ENCODE peak calls at places on chromosomes 16 and 17, in ten cellular contexts. V is GM03348; F is non-pigmented ciliary epithelial cell; S is A549; I is RWPE1; M is naive thymus-derived CD8-positive, alpha-beta T cell; G is tibial nerve; X is HT1080; O is HFFc6; C is body of pancreas. N is an unnamed sample.

GRCh38 chr16:84983308-84983707 is 28.0 kb downstream of the ZDHHC7 start:
- DNase-seq in V (no peak), F (no peak), S (no peak), I (no peak), M (no peak), G (no peak), X (no peak), O (no peak), C (no peak), N (no peak)

GRCh38 chr17:50532452-50533024 is at the start of gene EPN3:
- DNase-seq in V (no peak), F (no peak), S (no peak), I (peak; percentile 83), M (no peak), G (no peak), X (no peak), O (no peak), C (peak; percentile 83), N (no peak)

GRCh38 chr17:4165301-4166010 is 22.5 kb downstream of the CYB5D2 start:
- DNase-seq in V (no peak), F (no peak), S (no peak), I (peak; percentile 52), M (no peak), G (no peak), X (no peak), O (no peak), C (no peak), N (no peak)

GRCh38 chr16:66740010-66740409 is 11.4 kb downstream of the DYNC1LI2 start:
- DNase-seq in V (peak; percentile 68), F (no peak), S (peak; percentile 80), I (peak; percentile 49), M (peak; percentile 25), G (no peak), X (peak; percentile 40), O (peak; percentile 30), C (peak; percentile 47), N (no peak)

GRCh38 chr17:62780951-62781350 is 27.2 kb downstream of the MARCHF10 start:
- DNase-seq in V (no peak), F (no peak), S (no peak), I (no peak), M (no peak), G (no peak), X (no peak), O (peak; percentile 13), C (no peak), N (no peak)

GRCh38 chr16:89536886-89537548 is 23.5 kb upstream of the RPL13 start:
- DNase-seq in V (no peak), F (no peak), S (no peak), I (no peak), M (no peak), G (no peak), X (no peak), O (no peak), C (no peak), N (no peak)

GRCh38 chr17:7873051-7873450 is 15.2 kb downstream of the CYB5D1 start:
- DNase-seq in V (no peak), F (no peak), S (no peak), I (no peak), M (no peak), G (no peak), X (no peak), O (no peak), C (no peak), N (no peak)

GRCh38 chr17:29590261-29590978 is 972 bp upstream of the GIT1 start:
- DNase-seq in V (peak; percentile 67), F (no peak), S (peak; percentile 56), I (peak; percentile 56), M (no peak), G (no peak), X (peak; percentile 66), O (peak; percentile 47), C (no peak), N (no peak)

GRCh38 chr17:78763561-78763960 is 18.5 kb downstream of the CYTH1 start:
- DNase-seq in V (peak; percentile 21), F (no peak), S (no peak), I (no peak), M (no peak), G (no peak), X (no peak), O (no peak), C (no peak), N (no peak)

GRCh38 chr16:2953706-2954105 is 10.4 kb upstream of the KREMEN2 start:
- DNase-seq in V (no peak), F (no peak), S (no peak), I (no peak), M (no peak), G (no peak), X (no peak), O (no peak), C (no peak), N (no peak)

GRCh38 chr16:78102865-78103264 is 3.4 kb downstream of the WWOX start:
- DNase-seq in V (no peak), F (no peak), S (no peak), I (no peak), M (no peak), G (no peak), X (no peak), O (no peak), C (no peak), N (no peak)

GRCh38 chr16:84905965-84906460 is 86.2 kb downstream of the CRISPLD2 start:
- DNase-seq in V (no peak), F (no peak), S (no peak), I (no peak), M (no peak), G (no peak), X (no peak), O (no peak), C (no peak), N (no peak)

GRCh38 chr16:87789437-87790277 is 23.9 kb upstream of the KLHDC4 start:
- DNase-seq in V (peak; percentile 55), F (no peak), S (peak; percentile 98), I (peak; percentile 94), M (no peak), G (no peak), X (peak; percentile 55), O (peak; percentile 86), C (no peak), N (no peak)

GRCh38 chr16:4801051-4801961 is 1.1 kb downstream of the ROGDI start:
- DNase-seq in V (no peak), F (no peak), S (no peak), I (no peak), M (no peak), G (no peak), X (no peak), O (no peak), C (no peak), N (no peak)

GRCh38 chr16:1651055-1651454 is 27.0 kb upstream of the JPT2 start:
- DNase-seq in V (no peak), F (no peak), S (no peak), I (no peak), M (no peak), G (no peak), X (no peak), O (peak; percentile 3), C (no peak), N (no peak)

GRCh38 chr17:76048025-76048605 is 21.0 kb upstream of the EVPL start:
- DNase-seq in V (no peak), F (no peak), S (no peak), I (no peak), M (no peak), G (no peak), X (no peak), O (no peak), C (no peak), N (no peak)

GRCh38 chr16:85253127-85253941 is 141.1 kb upstream of the CIBAR2 start:
- DNase-seq in V (peak; percentile 87), F (no peak), S (peak; percentile 85), I (peak; percentile 47), M (peak; percentile 65), G (no peak), X (no peak), O (no peak), C (peak; percentile 70), N (peak; percentile 75)

GRCh38 chr17:42843358-42843934 is 934 bp upstream of the AOC2 start:
- DNase-seq in V (peak; percentile 86), F (no peak), S (peak; percentile 91), I (peak; percentile 78), M (peak; percentile 10), G (no peak), X (peak; percentile 44), O (peak; percentile 64), C (peak; percentile 47), N (peak; percentile 72)

GRCh38 chr17:51322390-51323029 is 62.2 kb downstream of the UTP18 start:
- DNase-seq in V (no peak), F (no peak), S (peak; percentile 30), I (no peak), M (no peak), G (no peak), X (peak; percentile 46), O (peak; percentile 43), C (no peak), N (no peak)

GRCh38 chr17:78241277-78242023 is 10.0 kb downstream of the TMEM235 start:
- DNase-seq in V (peak; percentile 47), F (peak; percentile 9), S (peak; percentile 69), I (peak; percentile 45), M (no peak), G (no peak), X (peak; percentile 65), O (peak; percentile 73), C (no peak), N (no peak)

GRCh38 chr17:19904924-19905323 is 37.2 kb upstream of the ULK2 start:
- DNase-seq in V (no peak), F (no peak), S (no peak), I (no peak), M (no peak), G (peak; percentile 30), X (no peak), O (no peak), C (no peak), N (no peak)

GRCh38 chr17:75325827-75326586 is 36.8 kb upstream of the SLC25A19 start:
- DNase-seq in V (no peak), F (no peak), S (no peak), I (no peak), M (no peak), G (no peak), X (peak; percentile 22), O (peak; percentile 75), C (no peak), N (no peak)

GRCh38 chr17:15447928-15448579 is 19.4 kb downstream of the CDRT4 start:
- DNase-seq in V (no peak), F (no peak), S (no peak), I (no peak), M (no peak), G (no peak), X (no peak), O (no peak), C (no peak), N (no peak)

GRCh38 chr17:14373587-14374259 is 72.8 kb downstream of the HS3ST3B1 start:
- DNase-seq in V (peak; percentile 34), F (no peak), S (no peak), I (no peak), M (no peak), G (no peak), X (no peak), O (no peak), C (no peak), N (no peak)

GRCh38 chr17:13293421-13293820 is 275.6 kb upstream of the ELAC2 start:
- DNase-seq in V (no peak), F (no peak), S (no peak), I (no peak), M (no peak), G (no peak), X (no peak), O (no peak), C (no peak), N (no peak)

GRCh38 chr17:81392909-81393654 is 2.2 kb upstream of the BAHCC1 start:
- DNase-seq in V (peak; percentile 48), F (no peak), S (peak; percentile 39), I (no peak), M (no peak), G (no peak), X (no peak), O (no peak), C (no peak), N (peak; percentile 85)

GRCh38 chr17:68461589-68461988 is 4.3 kb upstream of the WIPI1 start:
- DNase-seq in V (no peak), F (no peak), S (no peak), I (no peak), M (no peak), G (no peak), X (no peak), O (no peak), C (peak; percentile 35), N (no peak)